ENCODE peak calls at places on chromosome 21, in five cellular contexts. Q is colonic mucosa, M is stomach, P is K562, L is mesenchymal stem cell. R is an unnamed sample.
A peak's percentile ranks its signal among the peaks of the same experiment; 100 is the strongest.

GRCh38 chr21:30779269-30779668 is 24.0 kb upstream of the KRTAP21-1 start:
- DNase-seq in P (no peak), M (no peak), L (no peak), Q (no peak), R (no peak)

GRCh38 chr21:14901482-14901958 is 163.3 kb downstream of the NRIP1 start:
- DNase-seq in P (no peak), L (peak; percentile 32), Q (no peak), M (no peak), R (peak; percentile 80)

GRCh38 chr21:28805885-28806284 is 186.8 kb downstream of the LTN1 start:
- DNase-seq in M (no peak), P (no peak), Q (no peak), L (peak; percentile 87), R (no peak)

GRCh38 chr21:45849651-45850050 is 131.9 kb upstream of the COL6A1 start:
- DNase-seq in M (no peak), P (no peak), L (no peak), Q (no peak), R (no peak)

GRCh38 chr21:37579356-37579755 is 212.8 kb downstream of the DYRK1A start:
- DNase-seq in M (no peak), P (no peak), L (no peak), Q (no peak), R (no peak)

GRCh38 chr21:25733859-25734653 is 648 bp downstream of the ATP5PF start:
- DNase-seq in Q (peak; percentile 38), P (no peak), L (peak; percentile 61), M (no peak), R (peak; percentile 49)

GRCh38 chr21:15031790-15032357 is 32.9 kb downstream of the NRIP1 start:
- DNase-seq in L (peak; percentile 64), P (no peak), M (no peak), Q (no peak), R (no peak)

GRCh38 chr21:45995686-45996179 is 14.2 kb downstream of the COL6A1 start:
- DNase-seq in L (no peak), Q (peak; percentile 15), M (peak; percentile 19), P (no peak), R (no peak)

GRCh38 chr21:15943009-15943666 is 213.4 kb downstream of the USP25 start:
- DNase-seq in Q (no peak), L (no peak), P (no peak), M (no peak), R (no peak)

DNA sequence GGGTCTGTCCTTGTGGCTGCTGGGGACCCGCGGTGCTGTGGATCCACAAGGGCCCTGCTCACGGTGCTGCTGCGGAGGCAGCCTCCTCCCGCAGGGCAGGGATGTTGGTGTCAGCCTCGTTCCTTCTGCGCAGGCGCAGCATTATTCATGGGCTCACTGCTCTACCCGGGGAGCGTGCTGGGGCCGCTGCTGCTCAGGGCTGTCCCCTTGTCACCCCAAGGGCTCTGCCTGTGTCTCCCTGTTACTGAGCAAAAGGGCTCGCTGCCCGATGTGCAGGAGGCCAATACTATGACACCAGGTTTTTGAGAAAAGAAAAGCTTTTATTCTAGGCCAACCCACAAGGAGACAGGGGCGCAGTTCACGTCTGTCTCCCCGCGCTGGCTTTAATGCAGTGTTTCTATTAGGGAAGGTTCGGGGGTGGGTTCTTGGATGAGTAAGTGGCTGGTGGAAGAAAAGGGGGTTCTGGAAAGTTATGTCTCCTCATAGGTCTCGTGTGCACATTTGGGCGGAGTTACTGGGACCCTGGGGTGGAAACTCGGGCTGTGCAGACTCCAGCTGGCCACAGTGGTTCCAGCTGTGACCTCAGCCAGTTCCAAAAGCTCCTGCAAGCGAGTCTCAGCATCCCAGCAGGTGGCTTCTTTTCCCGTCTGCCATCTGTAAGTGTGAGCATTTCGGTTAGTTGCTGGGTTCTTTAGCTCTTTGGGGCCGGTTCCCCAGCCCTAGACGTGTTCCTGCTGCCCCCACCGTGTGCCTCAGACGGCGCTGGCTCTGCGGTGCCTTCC is 40.8 kb upstream of the LRRC3 start:
- DNase-seq in Q (no peak), P (no peak), M (no peak), L (no peak), R (no peak)
- H3K27ac ChIP-seq in Q (no peak overlapping the region), P (no peak overlapping the region), M (no peak overlapping the region), L (no peak overlapping the region), R (no peak overlapping the region)

DNA sequence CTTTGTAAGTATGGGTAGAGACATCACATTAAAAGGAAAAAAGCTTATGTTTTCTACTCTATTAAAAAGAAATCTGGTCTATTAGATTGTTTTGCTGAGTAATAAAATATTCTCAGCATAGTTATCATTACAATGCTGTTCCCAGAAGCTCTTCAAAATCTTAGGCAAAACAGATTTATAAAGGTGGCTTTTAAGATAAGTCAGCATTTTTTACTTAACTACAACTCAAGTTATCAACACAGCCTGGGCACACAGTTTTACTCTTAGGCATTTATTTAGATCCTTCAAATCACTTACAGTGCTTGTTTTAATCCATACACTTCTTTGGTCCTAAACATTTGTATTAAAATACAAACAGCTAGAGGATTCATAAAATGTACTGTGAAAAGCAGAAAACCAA is 534.8 kb upstream of the NCAM2 start:
- DNase-seq in Q (no peak), M (no peak), P (no peak), L (no peak), R (no peak)
- H3K27me3 ChIP-seq in Q (no peaks in the 10 kb centered on the region), M (no peaks in the 10 kb centered on the region), P (no peaks in the 10 kb centered on the region), L (no peaks in the 10 kb centered on the region), R (no peaks in the 10 kb centered on the region)

GRCh38 chr21:33644383-33645074 is 2.2 kb downstream of the ITSN1 start:
- DNase-seq in P (no peak), Q (no peak), L (peak; percentile 53), M (no peak), R (no peak)
- H3K27ac ChIP-seq in P (no peak overlapping the region), Q (no peak overlapping the region), L (no peak overlapping the region), M (no peak overlapping the region), R (no peak overlapping the region)

DNA sequence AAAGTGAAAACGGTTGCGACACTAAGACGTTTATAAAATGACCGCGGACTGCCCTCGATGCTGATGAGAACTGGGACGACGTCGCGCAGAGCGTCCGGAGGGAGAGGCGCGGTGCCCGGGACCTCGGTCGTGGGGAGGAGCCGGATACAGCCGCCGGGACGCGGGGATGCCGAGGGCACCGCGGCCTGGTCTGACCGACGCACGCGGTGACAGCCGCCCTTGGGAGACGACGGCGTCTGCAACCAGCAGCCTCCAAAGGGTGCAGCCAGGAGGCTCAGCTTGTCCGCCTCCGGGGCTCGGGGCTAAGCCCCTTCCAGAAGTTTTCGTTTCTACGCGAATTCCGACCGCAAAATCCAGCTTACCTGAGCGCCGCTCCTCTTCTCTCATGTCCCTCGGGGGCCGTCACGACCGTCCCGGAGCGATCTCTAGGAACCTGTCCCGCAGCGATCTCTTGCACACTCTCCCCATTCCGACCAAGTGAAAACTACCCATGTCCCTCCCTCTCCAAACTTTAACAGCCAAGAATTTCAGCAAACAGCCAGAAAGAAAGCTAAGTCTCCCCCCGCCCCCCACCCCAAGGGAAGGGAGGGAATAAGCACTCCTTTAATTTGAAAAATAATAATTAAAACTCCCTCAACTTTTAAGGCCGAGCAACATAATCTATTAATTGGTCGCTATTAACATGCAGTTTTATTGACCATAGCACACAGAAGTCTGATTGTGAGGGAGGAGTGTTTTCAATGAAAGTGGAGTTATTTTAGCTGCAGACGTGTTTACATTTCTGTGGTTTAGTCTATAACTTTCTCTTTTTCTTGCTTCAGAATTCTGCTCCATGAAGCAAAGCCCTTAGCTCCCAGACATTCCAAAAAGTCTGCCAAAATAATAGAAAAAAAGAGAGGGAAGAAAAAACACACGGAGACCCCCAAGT is 144.2 kb upstream of the ETS2 start:
- DNase-seq in Q (peak; percentile 38), L (peak; percentile 83), M (no peak), P (no peak), R (peak; percentile 5)
- H3K27me3 ChIP-seq in Q (peaks cover 11% of the 10 kb centered on the region), L (peaks cover 38% of the 10 kb centered on the region), M (peaks cover 3% of the 10 kb centered on the region), P (peaks cover 15% of the 10 kb centered on the region), R (peaks cover 9% of the 10 kb centered on the region)

GRCh38 chr21:35594905-35595304 is 465.4 kb downstream of the SETD4 start:
- DNase-seq in M (no peak), P (no peak), Q (no peak), L (no peak), R (no peak)

GRCh38 chr21:35599164-35599563 is 461.2 kb downstream of the SETD4 start:
- DNase-seq in P (no peak), Q (no peak), L (no peak), M (no peak), R (no peak)

GRCh38 chr21:35602811-35603210 is 457.5 kb downstream of the SETD4 start:
- DNase-seq in P (no peak), L (no peak), Q (no peak), M (no peak), R (no peak)

GRCh38 chr21:35593000-35593502 is 467.3 kb downstream of the SETD4 start:
- DNase-seq in Q (no peak), L (peak; percentile 41), M (no peak), P (no peak), R (peak; percentile 34)

DNA sequence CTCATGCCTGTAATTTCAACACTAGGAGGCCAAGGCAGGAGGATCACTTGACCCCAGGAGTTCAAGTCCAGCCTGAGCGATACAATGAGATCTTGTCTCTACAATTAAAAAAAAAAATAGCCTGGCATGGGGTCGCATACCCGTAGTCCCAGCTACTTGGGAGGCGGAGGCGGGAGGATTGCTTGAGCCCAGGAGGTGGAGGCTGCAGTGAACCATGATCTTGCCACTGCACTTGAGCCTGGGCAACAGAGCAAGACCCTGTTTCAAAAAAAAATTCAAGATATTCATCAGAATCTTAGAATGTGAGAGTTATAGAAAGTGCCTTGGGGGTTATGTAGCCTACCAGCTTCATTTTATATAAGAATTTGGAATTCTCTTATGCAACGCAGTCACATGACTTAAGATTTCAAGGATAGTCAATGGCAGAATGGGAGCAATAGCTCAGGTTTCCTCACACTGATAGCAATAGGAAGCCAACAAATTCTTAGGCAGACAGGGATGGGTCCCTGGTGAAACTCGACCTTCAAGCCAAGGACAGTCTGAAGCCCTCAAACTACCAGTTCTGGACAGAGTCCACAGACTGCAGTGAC is 462.5 kb downstream of the SETD4 start:
- DNase-seq in M (no peak), L (no peak), P (no peak), Q (no peak), R (no peak)
- H3K27ac ChIP-seq in M (no peak overlapping the region), L (no peak overlapping the region), P (no peak overlapping the region), Q (no peak overlapping the region), R (no peak overlapping the region)

GRCh38 chr21:34674467-34674866 is 5.7 kb downstream of the CLIC6 start:
- DNase-seq in M (no peak), L (no peak), P (no peak), Q (no peak), R (no peak)

GRCh38 chr21:34670220-34670961 is 1.6 kb downstream of the CLIC6 start:
- DNase-seq in P (no peak), L (peak; percentile 26), Q (peak; percentile 60), M (peak; percentile 35), R (no peak)

GRCh38 chr21:34671891-34672290 is 3.1 kb downstream of the CLIC6 start:
- DNase-seq in Q (no peak), M (no peak), P (no peak), L (no peak), R (peak; percentile 53)

GRCh38 chr21:34670962-34671348 is 2.2 kb downstream of the CLIC6 start:
- DNase-seq in L (no peak), Q (no peak), P (no peak), M (no peak), R (no peak)

DNA sequence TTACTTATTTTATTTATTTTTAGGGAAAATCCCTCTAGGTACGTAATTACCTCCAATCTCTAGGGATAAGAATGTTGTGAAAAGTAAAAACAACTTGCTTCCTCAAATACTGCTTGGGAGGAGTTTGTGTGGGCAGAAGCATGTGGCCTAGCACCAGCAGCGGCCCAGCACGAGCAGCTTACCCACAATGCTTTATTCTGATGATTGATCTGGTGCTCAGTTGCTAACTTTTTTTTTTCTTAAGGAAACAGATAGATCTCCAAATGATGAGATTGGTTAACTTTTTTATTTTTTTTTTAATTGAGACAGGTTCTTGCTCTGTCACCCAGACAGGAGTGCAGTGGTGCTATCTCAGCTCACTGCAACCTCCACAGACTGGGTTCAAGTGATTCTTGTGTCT is 4.2 kb downstream of the CLIC6 start:
- DNase-seq in M (no peak), P (no peak), L (no peak), Q (no peak), R (no peak)
- H3K27me3 ChIP-seq in M (peaks cover 3% of the 10 kb centered on the region), P (peaks cover 43% of the 10 kb centered on the region), L (peaks cover 38% of the 10 kb centered on the region), Q (peaks cover 13% of the 10 kb centered on the region), R (no peaks in the 10 kb centered on the region)

R was measured in SJCRH30.